ENCODE peak calls at places on chromosomes 3 and 15, in nine cellular contexts. One of them, this sample, is unnamed.

GRCh38 chr3:143753456-143753855 is 94.8 kb downstream of the SLC9A9 start:
- DNase-seq in testis: no peak
- DNase-seq in body of pancreas: no peak
- DNase-seq in breast epithelium: no peak
- DNase-seq in uterus: no peak
- DNase-seq in heart left ventricle: no peak
- DNase-seq in sigmoid colon: no peak
- DNase-seq in transverse colon: no peak
- DNase-seq in lower leg skin: no peak
- DNase-seq in this sample: no peak

GRCh38 chr3:63969866-63970265 is 53.4 kb downstream of the PSMD6 start:
- DNase-seq in testis: no peak
- DNase-seq in body of pancreas: no peak
- DNase-seq in breast epithelium: no peak
- DNase-seq in uterus: no peak
- DNase-seq in heart left ventricle: no peak
- DNase-seq in sigmoid colon: no peak
- DNase-seq in transverse colon: no peak
- DNase-seq in lower leg skin: no peak
- DNase-seq in this sample: no peak

GRCh38 chr3:184039414-184039813 is 7.9 kb downstream of the HTR3D start:
- DNase-seq in testis: no peak
- DNase-seq in body of pancreas: no peak
- DNase-seq in breast epithelium: no peak
- DNase-seq in uterus: no peak
- DNase-seq in heart left ventricle: no peak
- DNase-seq in sigmoid colon: no peak
- DNase-seq in transverse colon: no peak
- DNase-seq in lower leg skin: no peak
- DNase-seq in this sample: no peak

GRCh38 chr3:14428087-14429067 is 26.0 kb downstream of the SLC6A6 start:
- DNase-seq in testis: no peak
- DNase-seq in body of pancreas: no peak
- DNase-seq in breast epithelium: no peak
- DNase-seq in uterus: no peak
- DNase-seq in heart left ventricle: no peak
- DNase-seq in sigmoid colon: no peak
- DNase-seq in transverse colon: no peak
- DNase-seq in lower leg skin: no peak
- DNase-seq in this sample: no peak

GRCh38 chr3:58288011-58288728 is 17.9 kb upstream of the RPP14 start:
- DNase-seq in testis: peak
- DNase-seq in body of pancreas: no peak
- DNase-seq in breast epithelium: no peak
- DNase-seq in uterus: no peak
- DNase-seq in heart left ventricle: no peak
- DNase-seq in sigmoid colon: no peak
- DNase-seq in transverse colon: no peak
- DNase-seq in lower leg skin: no peak
- DNase-seq in this sample: no peak

GRCh38 chr15:53323197-53323596 is 436.3 kb downstream of the WDR72 start:
- DNase-seq in testis: no peak
- DNase-seq in body of pancreas: no peak
- DNase-seq in breast epithelium: no peak
- DNase-seq in uterus: no peak
- DNase-seq in heart left ventricle: no peak
- DNase-seq in sigmoid colon: no peak
- DNase-seq in transverse colon: no peak
- DNase-seq in lower leg skin: no peak
- DNase-seq in this sample: no peak

GRCh38 chr3:138774529-138775253 is 60.0 kb downstream of the PIK3CB start:
- DNase-seq in testis: peak
- DNase-seq in body of pancreas: peak
- DNase-seq in breast epithelium: peak
- DNase-seq in uterus: peak
- DNase-seq in heart left ventricle: no peak
- DNase-seq in sigmoid colon: peak
- DNase-seq in transverse colon: peak
- DNase-seq in lower leg skin: no peak
- DNase-seq in this sample: peak

GRCh38 chr3:108879915-108880314 is 57.3 kb downstream of the TRAT1 start:
- DNase-seq in testis: no peak
- DNase-seq in body of pancreas: no peak
- DNase-seq in breast epithelium: no peak
- DNase-seq in uterus: no peak
- DNase-seq in heart left ventricle: no peak
- DNase-seq in sigmoid colon: no peak
- DNase-seq in transverse colon: no peak
- DNase-seq in lower leg skin: no peak
- DNase-seq in this sample: no peak

GRCh38 chr15:41493205-41493901 is at the start of gene ITPKA:
- DNase-seq in testis: peak
- DNase-seq in body of pancreas: peak
- DNase-seq in breast epithelium: peak
- DNase-seq in uterus: peak
- DNase-seq in heart left ventricle: peak
- DNase-seq in sigmoid colon: peak
- DNase-seq in transverse colon: peak
- DNase-seq in lower leg skin: peak
- DNase-seq in this sample: peak

GRCh38 chr3:52890735-52891134 is 6.6 kb downstream of the STIMATE start:
- DNase-seq in testis: no peak
- DNase-seq in body of pancreas: no peak
- DNase-seq in breast epithelium: no peak
- DNase-seq in uterus: no peak
- DNase-seq in heart left ventricle: no peak
- DNase-seq in sigmoid colon: no peak
- DNase-seq in transverse colon: no peak
- DNase-seq in lower leg skin: no peak
- DNase-seq in this sample: no peak

GRCh38 chr3:79086514-79086913 is 681.3 kb downstream of the ROBO1 start:
- DNase-seq in testis: peak
- DNase-seq in body of pancreas: peak
- DNase-seq in breast epithelium: no peak
- DNase-seq in uterus: no peak
- DNase-seq in heart left ventricle: no peak
- DNase-seq in sigmoid colon: peak
- DNase-seq in transverse colon: peak
- DNase-seq in lower leg skin: no peak
- DNase-seq in this sample: no peak

GRCh38 chr3:197784019-197784585 is 7.0 kb upstream of the LRCH3 start:
- DNase-seq in testis: no peak
- DNase-seq in body of pancreas: no peak
- DNase-seq in breast epithelium: no peak
- DNase-seq in uterus: no peak
- DNase-seq in heart left ventricle: no peak
- DNase-seq in sigmoid colon: no peak
- DNase-seq in transverse colon: no peak
- DNase-seq in lower leg skin: no peak
- DNase-seq in this sample: no peak

GRCh38 chr15:73800662-73801345 is 47.7 kb upstream of the INSYN1 start:
- DNase-seq in testis: no peak
- DNase-seq in body of pancreas: no peak
- DNase-seq in breast epithelium: peak
- DNase-seq in uterus: peak
- DNase-seq in heart left ventricle: peak
- DNase-seq in sigmoid colon: peak
- DNase-seq in transverse colon: no peak
- DNase-seq in lower leg skin: no peak
- DNase-seq in this sample: peak

GRCh38 chr3:114565201-114565600 is 271.4 kb downstream of the TIGIT start:
- DNase-seq in testis: peak
- DNase-seq in body of pancreas: peak
- DNase-seq in breast epithelium: peak
- DNase-seq in uterus: peak
- DNase-seq in heart left ventricle: peak
- DNase-seq in sigmoid colon: peak
- DNase-seq in transverse colon: peak
- DNase-seq in lower leg skin: peak
- DNase-seq in this sample: no peak

GRCh38 chr15:27639595-27639994 is 459.5 kb downstream of the OCA2 start:
- DNase-seq in testis: no peak
- DNase-seq in body of pancreas: no peak
- DNase-seq in breast epithelium: no peak
- DNase-seq in uterus: no peak
- DNase-seq in heart left ventricle: no peak
- DNase-seq in sigmoid colon: no peak
- DNase-seq in transverse colon: no peak
- DNase-seq in lower leg skin: no peak
- DNase-seq in this sample: no peak

GRCh38 chr15:66740802-66741201 is 38.8 kb downstream of the SMAD6 start:
- DNase-seq in testis: peak
- DNase-seq in body of pancreas: no peak
- DNase-seq in breast epithelium: no peak
- DNase-seq in uterus: peak
- DNase-seq in heart left ventricle: no peak
- DNase-seq in sigmoid colon: peak
- DNase-seq in transverse colon: peak
- DNase-seq in lower leg skin: no peak
- DNase-seq in this sample: no peak

GRCh38 chr3:6540981-6541380 is 319.9 kb upstream of the GRM7 start:
- DNase-seq in testis: no peak
- DNase-seq in body of pancreas: no peak
- DNase-seq in breast epithelium: no peak
- DNase-seq in uterus: no peak
- DNase-seq in heart left ventricle: no peak
- DNase-seq in sigmoid colon: no peak
- DNase-seq in transverse colon: no peak
- DNase-seq in lower leg skin: no peak
- DNase-seq in this sample: no peak

GRCh38 chr3:40971191-40972168 is 227.8 kb upstream of the CTNNB1 start:
- DNase-seq in testis: peak
- DNase-seq in body of pancreas: peak
- DNase-seq in breast epithelium: peak
- DNase-seq in uterus: peak
- DNase-seq in heart left ventricle: peak
- DNase-seq in sigmoid colon: peak
- DNase-seq in transverse colon: peak
- DNase-seq in lower leg skin: peak
- DNase-seq in this sample: peak
- TF ChIP-seq POLR2A in testis: no peak
- TF ChIP-seq POLR2A in body of pancreas: peak
- TF ChIP-seq POLR2A in breast epithelium: no peak
- TF ChIP-seq POLR2A in uterus: no peak
- TF ChIP-seq POLR2A in heart left ventricle: no peak
- TF ChIP-seq POLR2A in sigmoid colon: no peak
- TF ChIP-seq POLR2A in transverse colon: peak
- TF ChIP-seq POLR2A in lower leg skin: no peak
- TF ChIP-seq POLR2A in this sample: no peak

GRCh38 chr3:42025388-42026138 is 63.7 kb upstream of the ULK4 start:
- DNase-seq in testis: peak
- DNase-seq in body of pancreas: peak
- DNase-seq in breast epithelium: peak
- DNase-seq in uterus: peak
- DNase-seq in heart left ventricle: peak
- DNase-seq in sigmoid colon: peak
- DNase-seq in transverse colon: peak
- DNase-seq in lower leg skin: peak
- DNase-seq in this sample: peak
- TF ChIP-seq POLR2A in testis: no peak
- TF ChIP-seq POLR2A in body of pancreas: peak
- TF ChIP-seq POLR2A in breast epithelium: no peak
- TF ChIP-seq POLR2A in uterus: no peak
- TF ChIP-seq POLR2A in heart left ventricle: no peak
- TF ChIP-seq POLR2A in sigmoid colon: no peak
- TF ChIP-seq POLR2A in transverse colon: no peak
- TF ChIP-seq POLR2A in lower leg skin: no peak
- TF ChIP-seq POLR2A in this sample: no peak

DNA sequence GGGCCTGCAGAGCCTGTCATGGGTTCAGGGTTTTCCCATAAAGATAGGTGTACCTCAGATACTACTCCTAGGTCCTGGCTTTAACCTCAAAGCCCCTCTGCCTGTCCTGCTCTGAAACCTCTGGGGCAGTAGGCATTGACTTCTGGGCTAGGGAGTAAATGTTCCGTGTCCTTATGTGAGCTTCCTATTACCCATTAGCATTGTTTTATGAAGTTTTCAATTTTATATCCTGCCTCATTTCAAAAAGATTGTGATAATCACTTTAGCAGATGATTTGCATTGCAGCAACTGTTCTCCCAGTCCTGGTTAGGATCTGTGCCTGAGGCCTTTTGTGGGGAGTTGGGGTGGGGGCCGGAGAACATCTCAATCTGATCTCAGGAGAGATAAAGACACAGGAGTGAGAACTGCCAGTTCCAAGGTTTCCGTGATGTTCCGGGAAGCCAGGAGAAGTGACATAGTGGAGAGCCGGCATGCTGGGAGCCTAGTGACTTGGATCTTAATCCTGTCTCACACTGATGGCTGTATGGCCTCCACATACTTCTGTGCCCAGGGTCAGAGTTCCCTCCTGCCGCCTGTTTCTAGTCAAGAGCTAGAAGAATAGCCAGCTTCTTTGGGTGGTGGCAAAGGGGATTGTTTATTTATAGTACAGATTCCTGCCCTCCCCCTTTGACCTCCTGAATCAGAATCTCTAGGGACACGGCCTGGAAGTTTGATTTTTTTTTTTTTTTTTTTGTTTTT is 10.6 kb downstream of the TPM1 start:
- DNase-seq in testis: peak
- DNase-seq in body of pancreas: no peak
- DNase-seq in breast epithelium: peak
- DNase-seq in uterus: peak
- DNase-seq in heart left ventricle: peak
- DNase-seq in sigmoid colon: peak
- DNase-seq in transverse colon: peak
- DNase-seq in lower leg skin: peak
- DNase-seq in this sample: no peak
- TF ChIP-seq POLR2A in testis: no peak
- TF ChIP-seq POLR2A in body of pancreas: no peak
- TF ChIP-seq POLR2A in breast epithelium: no peak
- TF ChIP-seq POLR2A in uterus: no peak
- TF ChIP-seq POLR2A in heart left ventricle: peak
- TF ChIP-seq POLR2A in sigmoid colon: no peak
- TF ChIP-seq POLR2A in transverse colon: no peak
- TF ChIP-seq POLR2A in lower leg skin: no peak
- TF ChIP-seq POLR2A in this sample: no peak

DNA sequence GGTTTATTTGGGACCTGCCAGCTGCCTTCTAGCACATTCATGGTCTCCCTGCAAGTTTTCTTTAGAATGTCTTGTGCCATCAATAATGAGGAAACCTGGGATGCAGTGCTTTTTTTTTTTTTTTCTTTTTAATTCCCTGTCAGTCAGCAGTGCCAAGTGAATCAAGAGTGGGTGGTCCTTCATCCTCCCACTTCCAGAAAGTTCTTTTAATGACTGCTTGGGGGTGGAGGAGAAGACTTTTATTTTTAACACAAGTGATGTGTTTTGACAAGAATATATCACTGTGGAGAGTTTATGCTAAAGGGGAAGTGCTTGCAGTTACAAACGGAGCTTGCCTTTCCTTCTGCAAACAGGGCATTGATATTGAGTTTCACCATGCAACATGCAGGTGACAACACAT is 69.6 kb downstream of the CACNA2D3 start:
- DNase-seq in testis: no peak
- DNase-seq in body of pancreas: no peak
- DNase-seq in breast epithelium: no peak
- DNase-seq in uterus: no peak
- DNase-seq in heart left ventricle: no peak
- DNase-seq in sigmoid colon: no peak
- DNase-seq in transverse colon: no peak
- DNase-seq in lower leg skin: no peak
- DNase-seq in this sample: no peak
- TF ChIP-seq POLR2A in testis: no peak
- TF ChIP-seq POLR2A in body of pancreas: no peak
- TF ChIP-seq POLR2A in breast epithelium: no peak
- TF ChIP-seq POLR2A in uterus: no peak
- TF ChIP-seq POLR2A in heart left ventricle: no peak
- TF ChIP-seq POLR2A in sigmoid colon: no peak
- TF ChIP-seq POLR2A in transverse colon: no peak
- TF ChIP-seq POLR2A in lower leg skin: no peak
- TF ChIP-seq POLR2A in this sample: no peak

This sample was measured in H54.